ENCODE peak calls at places on chromosomes 7 and 10, in seven cellular contexts. K, Q, X, P, Y, D and G are unnamed samples. For H3K4me1, the result is how much of the 10 kb centered on the place peaks cover.

GRCh38 chr7:27113991-27114866 is 11.7 kb upstream of the HOXA2 start:
- DNase-seq in K (no peak), Q (peak), X (no peak), P (peak), Y (no peak), D (no peak), G (no peak)

GRCh38 chr10:13500201-13500600 is 28.6 kb downstream of the BEND7 start:
- DNase-seq in K (no peak), Q (no peak), X (no peak), P (no peak), Y (no peak), D (no peak), G (no peak)

GRCh38 chr7:100090527-100091410 is 2.0 kb downstream of the COPS6 start:
- DNase-seq in K (no peak), Q (no peak), X (no peak), P (peak), Y (no peak), D (no peak), G (no peak)

GRCh38 chr10:4354382-4354812 is 471.6 kb upstream of the AKR1E2 start:
- DNase-seq in K (no peak), Q (peak), X (no peak), P (peak), Y (no peak), D (no peak), G (no peak)

GRCh38 chr7:82166666-82167065 is 276.9 kb downstream of the CACNA2D1 start:
- DNase-seq in K (no peak), Q (no peak), X (no peak), P (no peak), Y (no peak), D (no peak), G (peak)

GRCh38 chr7:150388709-150389531 is 9.8 kb downstream of the ZNF775 start:
- DNase-seq in K (no peak), Q (no peak), X (peak), P (peak), Y (peak), D (peak), G (no peak)

GRCh38 chr7:93145324-93145723 is 2.9 kb downstream of the SAMD9L start:
- DNase-seq in K (no peak), Q (no peak), X (no peak), P (no peak), Y (no peak), D (no peak), G (no peak)

GRCh38 chr10:16995867-16996529 is 133.6 kb downstream of the CUBN start:
- DNase-seq in K (peak), Q (no peak), X (no peak), P (peak), Y (peak), D (no peak), G (peak)

GRCh38 chr7:2732959-2733584 is 45.1 kb downstream of the AMZ1 start:
- DNase-seq in K (no peak), Q (no peak), X (peak), P (peak), Y (no peak), D (no peak), G (no peak)

GRCh38 chr10:117271427-117271826 is 30.5 kb downstream of the SLC18A2 start:
- DNase-seq in K (no peak), Q (no peak), X (no peak), P (peak), Y (no peak), D (no peak), G (no peak)

GRCh38 chr10:117609095-117609821 is 66.7 kb downstream of the EMX2 start:
- DNase-seq in K (no peak), Q (peak), X (peak), P (peak), Y (no peak), D (no peak), G (no peak)

GRCh38 chr10:77186936-77187335 is 450.7 kb downstream of the KCNMA1 start:
- DNase-seq in K (no peak), Q (no peak), X (no peak), P (peak), Y (no peak), D (no peak), G (no peak)

GRCh38 chr10:32367793-32368453 is 21.0 kb upstream of the EPC1 start:
- DNase-seq in K (no peak), Q (no peak), X (peak), P (peak), Y (peak), D (no peak), G (peak)

GRCh38 chr10:107163904-107164861 is at the start of gene SORCS1:
- DNase-seq in K (peak), Q (no peak), X (peak), P (peak), Y (peak), D (peak), G (no peak)

DNA sequence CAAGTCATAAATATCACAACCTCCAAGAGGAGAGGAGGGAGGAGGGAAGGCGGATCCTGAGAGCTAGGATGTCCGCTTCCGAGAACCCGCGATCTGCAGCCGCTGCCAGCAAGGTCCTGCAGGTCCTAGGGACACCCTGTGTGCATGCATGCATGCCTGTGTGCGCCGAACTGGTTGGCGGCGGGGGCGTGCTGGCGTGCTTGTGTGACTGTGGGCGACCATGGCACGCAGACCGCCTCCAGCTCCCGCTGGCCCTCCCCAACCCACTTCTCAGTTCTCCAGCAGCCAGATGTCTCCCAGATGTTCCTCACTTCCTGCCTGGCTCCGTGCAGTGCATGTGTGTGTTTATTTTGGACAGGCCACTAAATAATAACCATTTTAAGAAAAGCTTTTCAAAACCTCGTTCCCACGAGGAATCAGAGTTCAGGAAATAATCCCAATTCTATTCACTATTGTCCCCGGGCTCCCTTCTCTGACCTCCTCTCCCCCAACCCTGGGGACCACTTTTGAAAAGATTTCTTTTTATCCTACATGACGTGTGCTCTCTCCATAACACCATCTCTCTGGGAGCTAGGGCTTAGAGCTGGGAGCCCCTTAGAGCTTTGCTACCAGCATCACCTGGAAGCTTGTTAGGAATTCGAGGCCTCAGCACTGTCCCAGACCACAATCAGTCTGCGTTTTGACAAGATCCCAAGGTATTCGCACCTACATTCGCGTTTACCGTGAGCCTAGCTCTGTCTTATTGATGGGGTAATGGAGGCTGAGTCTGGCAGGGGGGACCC is 32.5 kb downstream of the UNC5B start:
- DNase-seq in K (no peak), Q (no peak), X (no peak), P (peak), Y (no peak), D (peak), G (no peak)
- H3K4me3 ChIP-seq in K (no peak), Q (no peak), X (no peak), P (peak), Y (no peak), D (no peak), G (no peak)

DNA sequence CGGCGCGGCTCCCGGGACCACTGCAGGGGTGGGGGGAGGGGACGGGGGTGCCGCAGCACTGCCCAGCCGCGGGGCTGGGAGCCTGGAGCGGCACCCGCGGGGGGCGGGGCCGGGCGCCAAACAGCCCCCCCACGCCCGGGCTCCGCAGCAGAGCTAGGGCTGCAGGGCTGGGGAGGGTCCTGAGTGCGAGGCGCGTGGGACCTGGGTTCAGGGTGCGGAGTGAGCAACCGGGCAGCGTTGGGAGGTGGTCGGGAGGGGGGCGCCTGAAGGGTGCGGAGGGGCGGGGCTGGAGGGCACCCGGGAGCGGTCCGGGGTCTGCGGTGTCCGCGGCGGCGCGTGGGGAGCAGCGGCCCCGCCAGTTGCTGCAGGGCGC is 526 bp downstream of the CAMK2G start:
- DNase-seq in K (no peak), Q (no peak), X (no peak), P (no peak), Y (no peak), D (no peak), G (peak)
- H3K4me1 ChIP-seq in K (under half), Q (under half), X (under half), P (under half), Y (under half), D (under half), G (under half)

GRCh38 chr7:148962515-148962822 is 65.8 kb downstream of the PDIA4 start:
- DNase-seq in K (no peak), Q (no peak), X (no peak), P (no peak), Y (no peak), D (no peak), G (no peak)
- H3K4me3 ChIP-seq in K (no peak), Q (peak), X (no peak), P (peak), Y (peak), D (peak), G (peak)

GRCh38 chr7:47452295-47452694 is 129.6 kb downstream of the TNS3 start:
- DNase-seq in K (no peak), Q (no peak), X (no peak), P (no peak), Y (no peak), D (no peak), G (no peak)

GRCh38 chr7:47453093-47454056 is 128.5 kb downstream of the TNS3 start:
- DNase-seq in K (no peak), Q (peak), X (peak), P (peak), Y (no peak), D (peak), G (no peak)

GRCh38 chr7:47454066-47454950 is 127.6 kb downstream of the TNS3 start:
- DNase-seq in K (no peak), Q (no peak), X (no peak), P (peak), Y (no peak), D (no peak), G (no peak)

GRCh38 chr7:47451851-47452205 is 130.1 kb downstream of the TNS3 start:
- DNase-seq in K (no peak), Q (no peak), X (no peak), P (peak), Y (no peak), D (no peak), G (no peak)

DNA sequence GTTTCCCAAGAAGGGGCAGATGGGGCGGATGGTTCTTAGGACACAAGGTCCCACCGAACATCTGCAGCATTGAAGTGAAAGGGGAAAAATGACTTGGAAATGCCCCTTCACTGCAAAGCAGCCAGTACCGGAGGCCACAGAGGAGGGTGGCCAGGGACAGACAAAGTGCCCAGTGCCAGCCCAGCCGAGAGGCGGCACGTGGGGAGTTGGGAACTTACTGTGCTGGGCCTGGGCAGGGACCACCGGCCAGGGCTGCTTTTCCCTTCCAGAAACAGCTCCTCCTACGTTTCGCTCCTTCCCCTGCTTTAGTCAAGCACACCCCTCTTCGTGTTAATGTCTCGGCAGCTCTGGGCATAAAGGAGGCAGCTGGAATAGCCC is 129.2 kb downstream of the TNS3 start:
- DNase-seq in K (no peak), Q (no peak), X (no peak), P (peak), Y (no peak), D (no peak), G (no peak)
- H3K4me1 ChIP-seq in K (under half), Q (half or more), X (half or more), P (half or more), Y (under half), D (half or more), G (under half)